ENCODE peak calls at places on chromosome 20, in seven cellular contexts. N, Y, M, Z, C, S and G are unnamed samples.

GRCh38 chr20:40592891-40593290 is 96.1 kb downstream of the MAFB start:
- DNase-seq in N (no peak), Y (no peak), M (no peak), Z (no peak), C (no peak), S (no peak), G (no peak)

GRCh38 chr20:54112221-54112884 is 42.0 kb upstream of the BCAS1 start:
- DNase-seq in N (no peak), Y (no peak), M (no peak), Z (no peak), C (no peak), S (no peak), G (no peak)

GRCh38 chr20:11124849-11125505 is 451.2 kb upstream of the JAG1 start:
- DNase-seq in N (no peak), Y (no peak), M (no peak), Z (no peak), C (no peak), S (no peak), G (no peak)

GRCh38 chr20:59636791-59637370 is 32.5 kb downstream of the PHACTR3 start:
- DNase-seq in N (no peak), Y (no peak), M (no peak), Z (no peak), C (no peak), S (no peak), G (no peak)

GRCh38 chr20:18533491-18533890 is 25.8 kb downstream of the SEC23B start:
- DNase-seq in N (no peak), Y (no peak), M (no peak), Z (no peak), C (no peak), S (no peak), G (no peak)

GRCh38 chr20:24892522-24892921 is 56.5 kb upstream of the CST7 start:
- DNase-seq in N (no peak), Y (no peak), M (no peak), Z (no peak), C (no peak), S (no peak), G (no peak)

GRCh38 chr20:45359406-45360148 is 3.4 kb upstream of the SYS1 start:
- DNase-seq in N (peak), Y (no peak), M (no peak), Z (no peak), C (no peak), S (no peak), G (peak)

GRCh38 chr20:46934746-46935283 is 40.2 kb downstream of the EYA2 start:
- DNase-seq in N (no peak), Y (no peak), M (no peak), Z (no peak), C (no peak), S (no peak), G (no peak)

GRCh38 chr20:14334306-14334930 is 3.0 kb downstream of the FLRT3 start:
- DNase-seq in N (peak), Y (peak), M (peak), Z (no peak), C (peak), S (no peak), G (no peak)

GRCh38 chr20:21087862-21088540 is 18.2 kb downstream of the LINC00237 start:
- DNase-seq in N (no peak), Y (no peak), M (no peak), Z (no peak), C (no peak), S (no peak), G (no peak)

GRCh38 chr20:24993337-24994185 is 1.0 kb upstream of the APMAP start:
- DNase-seq in N (no peak), Y (no peak), M (peak), Z (no peak), C (peak), S (no peak), G (no peak)

GRCh38 chr20:46435146-46435545 is 28.7 kb upstream of the ELMO2 start:
- DNase-seq in N (no peak), Y (no peak), M (no peak), Z (no peak), C (no peak), S (no peak), G (no peak)

GRCh38 chr20:51924509-51924908 is 122.2 kb upstream of the SALL4 start:
- DNase-seq in N (no peak), Y (no peak), M (no peak), Z (no peak), C (no peak), S (no peak), G (no peak)

GRCh38 chr20:44471481-44471882 is 4.2 kb upstream of the TTPAL start:
- DNase-seq in N (no peak), Y (no peak), M (peak), Z (no peak), C (peak), S (no peak), G (no peak)

GRCh38 chr20:33188421-33188820 is 20.5 kb downstream of the BPIFA2 start:
- DNase-seq in N (no peak), Y (no peak), M (no peak), Z (no peak), C (no peak), S (no peak), G (no peak)

GRCh38 chr20:31543966-31544598 is 29.8 kb downstream of the HM13 start:
- DNase-seq in N (no peak), Y (no peak), M (peak), Z (peak), C (peak), S (peak), G (no peak)

GRCh38 chr20:43560974-43561373 is 2.1 kb downstream of the SGK2 start:
- DNase-seq in N (no peak), Y (no peak), M (no peak), Z (no peak), C (no peak), S (no peak), G (no peak)

GRCh38 chr20:51311636-51312479 is 230.7 kb downstream of the NFATC2 start:
- DNase-seq in N (no peak), Y (peak), M (no peak), Z (no peak), C (no peak), S (no peak), G (no peak)

GRCh38 chr20:7841967-7842301 is 98.3 kb downstream of the HAO1 start:
- DNase-seq in N (no peak), Y (peak), M (peak), Z (no peak), C (peak), S (peak), G (no peak)

GRCh38 chr20:23224806-23225205 is 125.8 kb upstream of the NXT1 start:
- DNase-seq in N (no peak), Y (no peak), M (no peak), Z (no peak), C (no peak), S (no peak), G (no peak)

GRCh38 chr20:23223908-23224307 is 126.7 kb upstream of the NXT1 start:
- DNase-seq in N (no peak), Y (no peak), M (no peak), Z (no peak), C (no peak), S (no peak), G (no peak)

GRCh38 chr20:23226612-23227265 is 123.9 kb upstream of the NXT1 start:
- DNase-seq in N (no peak), Y (no peak), M (peak), Z (no peak), C (no peak), S (no peak), G (no peak)

GRCh38 chr20:23225407-23226060 is 125.1 kb upstream of the NXT1 start:
- DNase-seq in N (no peak), Y (no peak), M (peak), Z (peak), C (peak), S (peak), G (peak)

DNA sequence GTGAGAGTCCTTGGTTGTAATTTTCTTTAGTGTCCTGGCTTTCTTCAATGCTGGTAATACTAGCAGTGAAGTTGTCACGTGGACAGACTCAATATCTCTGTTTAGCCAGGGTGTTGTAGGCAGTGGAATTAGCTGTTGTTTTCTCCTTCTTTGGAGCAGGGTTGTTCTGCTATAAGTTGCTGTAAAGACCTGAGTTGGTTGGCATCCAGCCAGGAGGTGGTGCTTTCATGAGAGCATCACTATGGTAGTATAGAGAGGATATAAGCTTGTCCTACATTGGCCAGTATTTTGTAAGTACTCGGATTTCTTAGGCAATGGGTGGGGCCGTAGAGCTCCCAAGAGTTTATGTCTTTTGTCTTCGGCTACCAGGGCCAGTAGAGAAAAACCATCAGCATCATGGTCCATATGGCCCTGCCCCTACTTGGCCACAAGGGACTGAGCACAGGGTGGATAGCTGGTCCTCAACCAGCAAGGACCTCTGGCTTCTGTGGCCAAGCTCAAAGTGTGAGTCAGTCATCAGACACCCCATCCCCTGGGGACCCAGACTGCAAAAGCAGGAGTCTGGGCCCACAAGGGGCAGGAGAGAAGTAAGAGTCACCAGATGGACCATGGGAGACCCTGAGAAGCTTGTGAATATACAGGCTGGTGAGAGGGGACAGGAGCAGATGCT is 127.9 kb upstream of the NXT1 start:
- DNase-seq in N (no peak), Y (no peak), M (no peak), Z (no peak), C (no peak), S (no peak), G (no peak)
- TF ChIP-seq POLR2A in N (no peak), Y (no peak), M (no peak), Z (no peak), C (no peak), S (no peak), G (no peak)

DNA sequence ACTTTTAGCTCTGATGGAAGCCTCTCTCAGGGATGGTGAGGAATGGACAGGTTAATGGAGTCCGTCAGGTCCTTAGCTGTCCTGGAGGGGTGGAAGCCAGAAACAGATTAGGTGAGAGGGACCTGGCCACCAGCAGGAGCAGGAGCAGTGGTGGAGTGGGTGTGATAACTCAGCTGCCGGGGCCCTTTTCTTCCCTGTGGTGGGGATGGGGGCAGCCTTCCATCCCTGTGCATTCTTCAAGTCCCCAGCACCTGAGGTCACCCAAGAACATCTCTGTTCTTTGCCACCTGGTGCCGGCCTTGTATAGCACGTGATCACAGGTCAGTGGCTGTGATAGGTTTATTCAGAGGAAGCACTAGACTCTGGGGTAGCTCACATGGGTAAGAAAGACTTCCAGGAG is 16.5 kb downstream of the ERGIC3 start:
- DNase-seq in N (no peak), Y (no peak), M (no peak), Z (no peak), C (no peak), S (no peak), G (no peak)
- TF ChIP-seq POLR2A in N (no peak), Y (no peak), M (no peak), Z (no peak), C (no peak), S (no peak), G (no peak)

DNA sequence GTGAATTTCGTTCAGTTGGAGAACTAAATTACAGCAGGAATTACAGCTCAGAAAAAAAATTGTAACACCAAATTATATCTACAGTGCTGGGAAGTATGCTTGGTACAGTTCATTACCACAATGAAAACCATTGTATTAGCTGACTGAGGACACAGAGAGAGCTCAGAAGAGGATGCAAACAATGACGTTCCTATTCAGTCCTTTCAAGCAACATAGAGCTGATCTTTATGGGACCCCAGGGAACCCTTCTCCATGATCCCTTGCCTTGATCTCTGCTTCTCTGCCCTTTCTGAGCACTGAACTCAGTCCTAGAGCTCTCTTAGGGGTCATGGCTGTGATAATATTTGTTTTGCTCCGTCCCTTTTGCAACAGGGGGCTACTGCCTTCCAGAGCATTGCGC is 3.0 kb downstream of the TMC2 start:
- DNase-seq in N (no peak), Y (no peak), M (no peak), Z (no peak), C (no peak), S (no peak), G (no peak)
- TF ChIP-seq POLR2A in N (no peak), Y (no peak), M (no peak), Z (no peak), C (no peak), S (no peak), G (no peak)

GRCh38 chr20:23151885-23152284 is 65.8 kb upstream of the CD93 start:
- DNase-seq in N (no peak), Y (no peak), M (no peak), Z (no peak), C (no peak), S (no peak), G (peak)

GRCh38 chr20:23151008-23151703 is 65.0 kb upstream of the CD93 start:
- DNase-seq in N (no peak), Y (no peak), M (no peak), Z (no peak), C (no peak), S (no peak), G (peak)

GRCh38 chr20:23152902-23153301 is 66.8 kb upstream of the CD93 start:
- DNase-seq in N (no peak), Y (no peak), M (no peak), Z (no peak), C (no peak), S (no peak), G (peak)

GRCh38 chr20:23153696-23154341 is 67.7 kb upstream of the CD93 start:
- DNase-seq in N (no peak), Y (no peak), M (no peak), Z (no peak), C (no peak), S (no peak), G (no peak)

DNA sequence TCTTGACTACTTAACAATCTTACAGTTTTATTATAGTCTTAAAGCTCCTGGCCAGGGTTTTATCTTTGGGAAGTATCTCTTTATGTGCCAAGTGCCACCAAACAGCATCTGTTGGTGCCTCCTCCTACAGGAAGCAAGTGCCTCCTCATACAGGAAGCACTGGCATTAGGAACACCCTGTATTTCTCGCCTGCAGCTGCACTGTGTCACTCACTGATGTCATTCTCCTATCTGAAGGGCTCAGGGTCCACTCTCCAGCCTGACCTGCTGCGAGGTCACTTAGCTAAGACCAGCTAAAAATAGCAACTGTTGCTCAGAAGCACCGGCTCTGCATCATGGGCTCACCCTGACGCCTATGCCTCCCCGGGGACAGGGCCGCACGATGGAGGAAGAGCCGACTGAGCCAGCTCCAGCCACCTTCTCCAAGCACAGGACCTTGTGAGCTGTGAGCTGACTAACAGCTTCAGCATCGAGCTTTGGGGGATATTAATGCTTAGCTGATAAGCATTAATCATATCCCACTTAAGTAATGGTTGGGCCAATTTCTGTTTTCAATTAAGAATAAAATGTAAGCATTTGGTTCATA is 66.3 kb upstream of the CD93 start:
- DNase-seq in N (peak), Y (no peak), M (peak), Z (peak), C (peak), S (peak), G (peak)
- TF ChIP-seq POLR2A in N (no peak), Y (no peak), M (no peak), Z (no peak), C (no peak), S (no peak), G (no peak)

GRCh38 chr20:63878855-63879254 is 13.8 kb downstream of the TPD52L2 start:
- DNase-seq in N (no peak), Y (no peak), M (no peak), Z (no peak), C (no peak), S (no peak), G (no peak)

GRCh38 chr20:63884506-63885263 is 10.2 kb upstream of the DNAJC5 start:
- DNase-seq in N (no peak), Y (no peak), M (no peak), Z (no peak), C (no peak), S (peak), G (no peak)

GRCh38 chr20:63879264-63879663 is 14.2 kb downstream of the TPD52L2 start:
- DNase-seq in N (no peak), Y (no peak), M (no peak), Z (no peak), C (no peak), S (no peak), G (no peak)

GRCh38 chr20:63882257-63883208 is 12.4 kb upstream of the DNAJC5 start:
- DNase-seq in N (no peak), Y (no peak), M (no peak), Z (no peak), C (no peak), S (no peak), G (no peak)

GRCh38 chr20:63881451-63882226 is 13.3 kb upstream of the DNAJC5 start:
- DNase-seq in N (no peak), Y (no peak), M (no peak), Z (no peak), C (no peak), S (no peak), G (no peak)
- TF ChIP-seq POLR2A in N (no peak), Y (no peak), M (no peak), Z (no peak), C (no peak), S (no peak), G (no peak)

GRCh38 chr20:3783068-3783489 is 1.8 kb upstream of the SPEF1 start:
- DNase-seq in N (no peak), Y (no peak), M (no peak), Z (no peak), C (no peak), S (no peak), G (no peak)

GRCh38 chr20:3782597-3782996 is 1.3 kb upstream of the SPEF1 start:
- DNase-seq in N (no peak), Y (no peak), M (no peak), Z (no peak), C (no peak), S (no peak), G (no peak)

GRCh38 chr20:3783516-3784225 is 2.4 kb upstream of the SPEF1 start:
- DNase-seq in N (no peak), Y (no peak), M (no peak), Z (no peak), C (no peak), S (no peak), G (no peak)

GRCh38 chr20:3778976-3779375 is 2.3 kb downstream of the SPEF1 start:
- DNase-seq in N (no peak), Y (no peak), M (no peak), Z (no peak), C (no peak), S (peak), G (no peak)

GRCh38 chr20:3781153-3781910 is at the start of gene SPEF1:
- DNase-seq in N (peak), Y (peak), M (peak), Z (peak), C (peak), S (peak), G (peak)
- TF ChIP-seq POLR2A in N (no peak), Y (no peak), M (peak), Z (no peak), C (no peak), S (no peak), G (no peak)

GRCh38 chr20:3407426-3408250 is at the start of gene DNAAF9:
- DNase-seq in N (peak), Y (peak), M (peak), Z (peak), C (peak), S (peak), G (peak)
- TF ChIP-seq POLR2A in N (peak), Y (no peak), M (peak), Z (peak), C (peak), S (no peak), G (no peak)

GRCh38 chr20:266213-266603 is 8.7 kb downstream of the DEFB132 start:
- DNase-seq in N (no peak), Y (no peak), M (no peak), Z (no peak), C (no peak), S (no peak), G (no peak)

GRCh38 chr20:271069-271468 is 13.5 kb downstream of the DEFB132 start:
- DNase-seq in N (no peak), Y (no peak), M (no peak), Z (no peak), C (no peak), S (no peak), G (no peak)

GRCh38 chr20:263701-264100 is 6.2 kb downstream of the DEFB132 start:
- DNase-seq in N (no peak), Y (no peak), M (no peak), Z (no peak), C (no peak), S (no peak), G (no peak)

GRCh38 chr20:270517-270916 is 13.0 kb downstream of the DEFB132 start:
- DNase-seq in N (no peak), Y (no peak), M (no peak), Z (no peak), C (no peak), S (no peak), G (peak)

GRCh38 chr20:266604-267562 is 9.4 kb downstream of the DEFB132 start:
- DNase-seq in N (peak), Y (peak), M (peak), Z (peak), C (peak), S (peak), G (peak)
- TF ChIP-seq POLR2A in N (no peak), Y (no peak), M (no peak), Z (no peak), C (peak), S (no peak), G (no peak)